ENCODE peak calls at places on chromosomes 13 and 19, in four cellular contexts. One of them, this sample, is unnamed.

GRCh38 chr13:27556109-27556508 is 64.2 kb downstream of the LNX2 start:
- DNase-seq in stomach: no peak
- DNase-seq in pancreas: no peak
- DNase-seq in colonic mucosa: no peak
- DNase-seq in this sample: no peak

GRCh38 chr19:47152632-47153031 is 22.0 kb downstream of the SAE1 start:
- DNase-seq in stomach: no peak
- DNase-seq in pancreas: no peak
- DNase-seq in colonic mucosa: peak
- DNase-seq in this sample: no peak

GRCh38 chr13:113586661-113587479 is 2.3 kb downstream of the TFDP1 start:
- DNase-seq in stomach: peak
- DNase-seq in pancreas: no peak
- DNase-seq in colonic mucosa: peak
- DNase-seq in this sample: peak

GRCh38 chr13:112888238-112889111 is 80.5 kb upstream of the MCF2L start:
- DNase-seq in stomach: no peak
- DNase-seq in pancreas: peak
- DNase-seq in colonic mucosa: no peak
- DNase-seq in this sample: no peak

GRCh38 chr19:33199441-33200265 is 5.5 kb downstream of the LRP3 start:
- DNase-seq in stomach: no peak
- DNase-seq in pancreas: no peak
- DNase-seq in colonic mucosa: no peak
- DNase-seq in this sample: no peak

GRCh38 chr19:50705422-50706019 is 14.1 kb downstream of the SHANK1 start:
- DNase-seq in stomach: no peak
- DNase-seq in pancreas: no peak
- DNase-seq in colonic mucosa: no peak
- DNase-seq in this sample: no peak

GRCh38 chr13:43852923-43853404 is 26.6 kb downstream of the CCDC122 start:
- DNase-seq in stomach: no peak
- DNase-seq in pancreas: no peak
- DNase-seq in colonic mucosa: no peak
- DNase-seq in this sample: no peak

GRCh38 chr13:73741111-73741510 is 393.1 kb downstream of the KLF12 start:
- DNase-seq in stomach: no peak
- DNase-seq in pancreas: no peak
- DNase-seq in colonic mucosa: no peak
- DNase-seq in this sample: no peak

GRCh38 chr13:63184693-63185092 is 1769.0 kb upstream of the PCDH20 start:
- DNase-seq in stomach: no peak
- DNase-seq in pancreas: no peak
- DNase-seq in colonic mucosa: no peak
- DNase-seq in this sample: no peak

GRCh38 chr19:14479985-14480694 is 5.0 kb upstream of the PTGER1 start:
- DNase-seq in stomach: peak
- DNase-seq in pancreas: peak
- DNase-seq in colonic mucosa: no peak
- DNase-seq in this sample: peak

GRCh38 chr13:62110079-62110478 is 694.4 kb upstream of the PCDH20 start:
- DNase-seq in stomach: no peak
- DNase-seq in pancreas: no peak
- DNase-seq in colonic mucosa: no peak
- DNase-seq in this sample: no peak

GRCh38 chr13:101523732-101524131 is 71.3 kb downstream of the ITGBL1 start:
- DNase-seq in stomach: no peak
- DNase-seq in pancreas: no peak
- DNase-seq in colonic mucosa: no peak
- DNase-seq in this sample: no peak

GRCh38 chr13:65540064-65540635 is 1690.0 kb downstream of the PCDH9 start:
- DNase-seq in stomach: no peak
- DNase-seq in pancreas: no peak
- DNase-seq in colonic mucosa: no peak
- DNase-seq in this sample: no peak

GRCh38 chr13:105952233-105952767 is 583.2 kb downstream of the EFNB2 start:
- DNase-seq in stomach: no peak
- DNase-seq in pancreas: no peak
- DNase-seq in colonic mucosa: no peak
- DNase-seq in this sample: no peak

GRCh38 chr19:13938361-13939027 is at the start of gene PODNL1:
- DNase-seq in stomach: no peak
- DNase-seq in pancreas: no peak
- DNase-seq in colonic mucosa: no peak
- DNase-seq in this sample: no peak

GRCh38 chr13:65497265-65497664 is 1732.9 kb downstream of the PCDH9 start:
- DNase-seq in stomach: no peak
- DNase-seq in pancreas: no peak
- DNase-seq in colonic mucosa: no peak
- DNase-seq in this sample: no peak

GRCh38 chr13:64680739-64681138 is 2549.4 kb downstream of the PCDH9 start:
- DNase-seq in stomach: no peak
- DNase-seq in pancreas: no peak
- DNase-seq in colonic mucosa: no peak
- DNase-seq in this sample: no peak

GRCh38 chr13:71979616-71980015 is 112.6 kb upstream of the DACH1 start:
- DNase-seq in stomach: no peak
- DNase-seq in pancreas: no peak
- DNase-seq in colonic mucosa: no peak
- DNase-seq in this sample: no peak

GRCh38 chr13:94710081-94710809 is 2.1 kb downstream of the SOX21 start:
- DNase-seq in stomach: no peak
- DNase-seq in pancreas: no peak
- DNase-seq in colonic mucosa: no peak
- DNase-seq in this sample: no peak

GRCh38 chr19:52778811-52779210 is 7.8 kb downstream of the ZNF600 start:
- DNase-seq in stomach: no peak
- DNase-seq in pancreas: no peak
- DNase-seq in colonic mucosa: no peak
- DNase-seq in this sample: no peak

GRCh38 chr19:38078302-38078930 is 145.6 kb downstream of the DPF1 start:
- DNase-seq in stomach: no peak
- DNase-seq in pancreas: no peak
- DNase-seq in colonic mucosa: no peak
- DNase-seq in this sample: no peak

GRCh38 chr19:51251453-51251790 is 542 bp downstream of the SIGLECL1 start:
- DNase-seq in stomach: no peak
- DNase-seq in pancreas: no peak
- DNase-seq in colonic mucosa: no peak
- DNase-seq in this sample: no peak

GRCh38 chr13:79340490-79340889 is 65.6 kb downstream of the RBM26 start:
- DNase-seq in stomach: no peak
- DNase-seq in pancreas: no peak
- DNase-seq in colonic mucosa: no peak
- DNase-seq in this sample: no peak
- TF ChIP-seq CTCF in stomach: no peak
- TF ChIP-seq CTCF in pancreas: no peak
- TF ChIP-seq CTCF in colonic mucosa: no peak
- TF ChIP-seq CTCF in this sample: no peak

GRCh38 chr19:17321655-17322489 is 12.5 kb downstream of the DDA1 start:
- DNase-seq in stomach: no peak
- DNase-seq in pancreas: no peak
- DNase-seq in colonic mucosa: no peak
- DNase-seq in this sample: no peak
- TF ChIP-seq CTCF in stomach: no peak
- TF ChIP-seq CTCF in pancreas: no peak
- TF ChIP-seq CTCF in colonic mucosa: no peak
- TF ChIP-seq CTCF in this sample: no peak

GRCh38 chr19:1051791-1052190 is 11.9 kb downstream of the ABCA7 start:
- DNase-seq in stomach: no peak
- DNase-seq in pancreas: no peak
- DNase-seq in colonic mucosa: no peak
- DNase-seq in this sample: no peak
- TF ChIP-seq CTCF in stomach: no peak
- TF ChIP-seq CTCF in pancreas: no peak
- TF ChIP-seq CTCF in colonic mucosa: no peak
- TF ChIP-seq CTCF in this sample: no peak

DNA sequence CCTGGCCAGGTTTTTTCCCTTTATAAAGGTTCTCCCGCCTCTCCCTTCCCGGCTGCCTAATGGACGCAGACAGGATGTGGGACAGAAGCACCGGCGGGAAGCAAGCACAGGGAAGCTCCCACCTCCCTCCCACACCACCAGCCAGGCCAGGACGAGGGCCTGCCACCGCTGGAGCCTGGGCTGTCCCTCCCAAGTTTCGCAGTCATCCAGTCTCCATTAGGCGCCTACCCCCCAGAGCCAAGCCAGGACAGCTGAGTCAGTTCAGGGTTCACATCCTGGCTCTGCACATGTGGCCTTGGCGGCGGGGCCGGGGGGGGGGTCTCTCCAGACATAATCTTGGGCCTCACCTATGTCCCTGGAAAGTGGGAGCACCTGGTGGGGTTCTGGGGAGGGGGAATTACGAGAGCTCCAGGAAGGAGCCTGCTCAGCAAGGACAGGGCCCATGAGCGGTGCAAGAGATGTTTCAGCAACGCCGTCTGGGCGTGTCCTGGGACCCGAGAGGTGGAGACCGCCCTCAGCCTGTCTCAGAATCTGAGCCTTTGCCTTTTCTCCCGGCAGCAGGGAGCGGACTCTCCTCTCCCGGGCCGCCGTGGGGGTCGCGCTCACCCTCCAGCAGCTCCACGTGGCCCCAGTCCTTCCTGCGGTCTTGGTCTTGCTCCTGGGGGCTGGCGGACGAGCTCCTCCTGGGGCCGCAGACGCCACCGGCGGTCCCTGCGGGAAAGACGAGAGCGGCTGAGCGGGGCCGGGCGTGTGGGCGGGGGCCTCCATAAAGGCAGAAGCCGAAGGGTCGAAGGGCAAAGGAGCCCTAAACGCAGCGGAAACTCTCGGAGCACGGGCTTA is 889 bp downstream of the POLRMT start:
- DNase-seq in stomach: no peak
- DNase-seq in pancreas: no peak
- DNase-seq in colonic mucosa: peak
- DNase-seq in this sample: no peak
- TF ChIP-seq CTCF in stomach: no peak
- TF ChIP-seq CTCF in pancreas: no peak
- TF ChIP-seq CTCF in colonic mucosa: no peak
- TF ChIP-seq CTCF in this sample: no peak

GRCh38 chr13:35210234-35210633 is 266.3 kb downstream of the MAB21L1 start:
- DNase-seq in stomach: no peak
- DNase-seq in pancreas: no peak
- DNase-seq in colonic mucosa: no peak
- DNase-seq in this sample: no peak
- TF ChIP-seq CTCF in stomach: no peak
- TF ChIP-seq CTCF in pancreas: no peak
- TF ChIP-seq CTCF in colonic mucosa: no peak
- TF ChIP-seq CTCF in this sample: no peak

GRCh38 chr13:70792121-70792520 is 683.9 kb upstream of the KLHL1 start:
- DNase-seq in stomach: no peak
- DNase-seq in pancreas: no peak
- DNase-seq in colonic mucosa: no peak
- DNase-seq in this sample: no peak

GRCh38 chr13:70798385-70798784 is 690.1 kb upstream of the KLHL1 start:
- DNase-seq in stomach: no peak
- DNase-seq in pancreas: no peak
- DNase-seq in colonic mucosa: no peak
- DNase-seq in this sample: no peak

DNA sequence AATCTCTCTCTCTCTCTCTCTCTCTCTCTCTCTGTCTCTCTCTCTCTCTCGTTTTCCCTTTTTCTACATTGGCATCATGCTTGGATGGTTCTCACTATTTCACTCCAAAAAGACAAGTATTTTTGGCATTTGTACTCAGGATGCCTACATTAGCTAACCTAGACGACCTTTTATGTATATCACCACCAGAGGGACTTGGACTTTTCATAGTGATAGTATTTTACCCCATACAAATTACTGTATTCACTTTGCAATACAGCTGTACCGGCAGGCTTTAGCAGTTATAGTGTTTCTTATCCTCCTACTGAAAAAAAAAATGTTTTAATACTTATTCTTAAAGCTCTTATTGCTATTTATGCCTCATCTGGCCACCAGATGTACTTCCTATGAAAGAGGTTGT is 687.2 kb upstream of the KLHL1 start:
- DNase-seq in stomach: no peak
- DNase-seq in pancreas: no peak
- DNase-seq in colonic mucosa: no peak
- DNase-seq in this sample: no peak
- TF ChIP-seq CTCF in stomach: no peak
- TF ChIP-seq CTCF in pancreas: no peak
- TF ChIP-seq CTCF in colonic mucosa: no peak
- TF ChIP-seq CTCF in this sample: no peak

This sample was measured in mesothelial cell of epicardium.